ENCODE peak calls at places on chromosomes 12 and 14, in nine cellular contexts. J, G, F, L, R, U, O, I and K are unnamed samples.

GRCh38 chr12:46268349-46268616 is 560 bp downstream of the SLC38A1 start:
- DNase-seq in J (peak; percentile 31), G (no peak), F (no peak), L (no peak), R (no peak), U (peak; percentile 6), O (no peak), I (peak; percentile 52), K (peak; percentile 45)

GRCh38 chr14:23861666-23862065 is 91.9 kb upstream of the DHRS4 start:
- DNase-seq in J (no peak), G (no peak), F (no peak), L (no peak), R (no peak), U (no peak), O (peak; percentile 36), I (no peak), K (no peak)

GRCh38 chr14:72892103-72892878 is 1.6 kb downstream of the DPF3 start:
- DNase-seq in J (peak; percentile 15), G (no peak), F (peak; percentile 43), L (no peak), R (no peak), U (peak; percentile 26), O (peak; percentile 43), I (peak; percentile 69), K (no peak)

GRCh38 chr12:81722004-81722403 is 37.1 kb downstream of the PPFIA2 start:
- DNase-seq in J (no peak), G (no peak), F (no peak), L (no peak), R (no peak), U (peak; percentile 5), O (no peak), I (no peak), K (no peak)

GRCh38 chr12:4116251-4117111 is 157.1 kb upstream of the CCND2 start:
- DNase-seq in J (no peak), G (no peak), F (no peak), L (no peak), R (no peak), U (peak; percentile 69), O (peak; percentile 64), I (peak; percentile 90), K (no peak)

GRCh38 chr14:31441273-31442110 is 15.8 kb downstream of the DTD2 start:
- DNase-seq in J (no peak), G (peak; percentile 27), F (no peak), L (no peak), R (no peak), U (peak; percentile 92), O (no peak), I (peak; percentile 24), K (no peak)

GRCh38 chr12:110993425-110993824 is 73.0 kb upstream of the MYL2 start:
- DNase-seq in J (no peak), G (no peak), F (no peak), L (no peak), R (no peak), U (no peak), O (no peak), I (no peak), K (no peak)

GRCh38 chr14:65834812-65835211 is 422.3 kb downstream of the FUT8 start:
- DNase-seq in J (no peak), G (no peak), F (no peak), L (no peak), R (no peak), U (no peak), O (no peak), I (no peak), K (no peak)

GRCh38 chr12:132121283-132121682 is 22.8 kb downstream of the DDX51 start:
- DNase-seq in J (no peak), G (no peak), F (no peak), L (no peak), R (no peak), U (no peak), O (no peak), I (no peak), K (no peak)

GRCh38 chr14:105069887-105070759 is 4.9 kb upstream of the GPR132 start:
- DNase-seq in J (no peak), G (no peak), F (peak; percentile 73), L (no peak), R (peak; percentile 65), U (no peak), O (peak; percentile 28), I (peak; percentile 59), K (no peak)